ENCODE peak calls at places on chromosomes 5 and 9, in seven cellular contexts. K is activated CD8-positive, alpha-beta T cell treated with anti-CD3 and anti-CD28 coated beads for 36 hours; S is activated gamma-delta T cell treated with anti-CD3 and anti-CD28 coated beads, Interleukin-2, amount 50 U/mL, for 16 hours; A is activated naive CD4-positive, alpha-beta T cell treated with anti-CD3 and anti-CD28 coated beads, Interleukin-2, amount 10 ng/mL, durations not matched to agents 7 days and 5 days; O is dermis blood vessel endothelial cell; T is activated naive CD8-positive, alpha-beta T cell treated with anti-CD3 and anti-CD28 coated beads, Interleukin-2, amount 50 U/mL, for 24 hours; B is GM12865. V is an unnamed sample.

GRCh38 chr9:137688725-137689124 is 69.9 kb downstream of the EHMT1 start:
- DNase-seq in T (no peak), K (no peak), O (peak; percentile 44), S (no peak), B (no peak), A (no peak), V (no peak)

GRCh38 chr9:75455444-75455921 is 367.2 kb downstream of the OSTF1 start:
- DNase-seq in T (no peak), S (no peak), B (peak; percentile 43), A (no peak), O (no peak), K (no peak), V (no peak)

GRCh38 chr5:31921852-31922305 is 252.2 kb downstream of the GOLPH3 start:
- DNase-seq in K (no peak), A (no peak), B (no peak), S (no peak), T (no peak), O (peak; percentile 70), V (no peak)

GRCh38 chr9:108672475-108673065 is 183.2 kb downstream of the ACTL7B start:
- DNase-seq in K (no peak), A (no peak), O (no peak), S (no peak), B (no peak), T (no peak), V (no peak)

GRCh38 chr9:117720555-117720954 is 16.4 kb downstream of the TLR4 start:
- DNase-seq in T (no peak), S (no peak), O (peak; percentile 7), K (no peak), A (no peak), B (no peak), V (no peak)

GRCh38 chr5:67577424-67577823 is 380.8 kb upstream of the CD180 start:
- DNase-seq in A (no peak), O (no peak), B (no peak), S (no peak), T (no peak), K (no peak), V (no peak)

GRCh38 chr9:95055851-95056551 is 261.5 kb downstream of the FANCC start:
- DNase-seq in A (no peak), O (peak; percentile 77), K (no peak), S (no peak), B (no peak), T (no peak), V (no peak)

GRCh38 chr5:55633574-55634203 is 78.4 kb downstream of the SLC38A9 start:
- DNase-seq in T (no peak), A (peak; percentile 35), K (peak; percentile 8), B (no peak), S (no peak), O (peak; percentile 14), V (no peak)

GRCh38 chr5:160451281-160451680 is 29.6 kb downstream of the PTTG1 start:
- DNase-seq in A (no peak), O (peak; percentile 41), T (no peak), S (no peak), B (no peak), K (no peak), V (no peak)

GRCh38 chr5:136216230-136216629 is 23.3 kb upstream of the SMIM32 start:
- DNase-seq in O (no peak), B (no peak), S (no peak), K (no peak), T (no peak), A (no peak), V (no peak)

GRCh38 chr9:28720746-28721145 is 1147.5 kb upstream of the C9orf72 start:
- DNase-seq in O (no peak), A (no peak), K (no peak), S (no peak), B (no peak), T (no peak), V (no peak)

GRCh38 chr9:117616436-117616835 is 87.8 kb upstream of the TLR4 start:
- DNase-seq in S (no peak), T (no peak), O (no peak), A (no peak), B (no peak), K (no peak), V (no peak)

GRCh38 chr5:150167163-150167798 is 703 bp downstream of the CDX1 start:
- DNase-seq in T (no peak), O (no peak), S (no peak), K (no peak), A (no peak), B (no peak), V (no peak)

GRCh38 chr9:136700959-136701664 is 11.3 kb upstream of the DIPK1B start:
- DNase-seq in B (peak; percentile 78), O (no peak), A (peak; percentile 69), T (peak; percentile 73), K (peak; percentile 93), S (peak; percentile 22), V (peak; percentile 35)

GRCh38 chr9:114327749-114328148 is 1.9 kb upstream of the ORM2 start:
- DNase-seq in O (no peak), A (no peak), S (no peak), T (no peak), B (no peak), K (no peak), V (no peak)

GRCh38 chr9:75788006-75788634 is 102.4 kb upstream of the PCSK5 start:
- DNase-seq in B (no peak), T (no peak), O (no peak), S (no peak), A (no peak), K (no peak), V (no peak)